ENCODE peak calls at places on chromosome 10, in five cellular contexts. One of them, this sample, is unnamed.

GRCh38 chr10:72375173-72375572 is 20.5 kb upstream of the DNAJB12 start:
- DNase-seq in B cell: no peak
- DNase-seq in OCI-LY7: no peak
- DNase-seq in AG04450: no peak
- DNase-seq in GM06990: no peak
- DNase-seq in this sample: no peak

GRCh38 chr10:68105820-68106219 is 3.5 kb upstream of the MYPN start:
- DNase-seq in B cell: no peak
- DNase-seq in OCI-LY7: no peak
- DNase-seq in AG04450: no peak
- DNase-seq in GM06990: no peak
- DNase-seq in this sample: no peak

GRCh38 chr10:44830022-44830421 is 81.1 kb upstream of the TMEM72 start:
- DNase-seq in B cell: peak; percentile 3
- DNase-seq in OCI-LY7: no peak
- DNase-seq in AG04450: peak; percentile 16
- DNase-seq in GM06990: no peak
- DNase-seq in this sample: no peak

GRCh38 chr10:86779267-86780017 is 23.0 kb downstream of the BMPR1A start:
- DNase-seq in B cell: no peak
- DNase-seq in OCI-LY7: no peak
- DNase-seq in AG04450: no peak
- DNase-seq in GM06990: no peak
- DNase-seq in this sample: no peak

GRCh38 chr10:3136336-3136735 is 36.2 kb downstream of the PITRM1 start:
- DNase-seq in B cell: peak; percentile 28
- DNase-seq in OCI-LY7: no peak
- DNase-seq in AG04450: no peak
- DNase-seq in GM06990: no peak
- DNase-seq in this sample: no peak

GRCh38 chr10:107653832-107654287 is 489.4 kb upstream of the SORCS1 start:
- DNase-seq in B cell: no peak
- DNase-seq in OCI-LY7: no peak
- DNase-seq in AG04450: no peak
- DNase-seq in GM06990: peak; percentile 16
- DNase-seq in this sample: peak; percentile 35

GRCh38 chr10:14329609-14330246 is 996 bp downstream of the FRMD4A start:
- DNase-seq in B cell: no peak
- DNase-seq in OCI-LY7: no peak
- DNase-seq in AG04450: no peak
- DNase-seq in GM06990: no peak
- DNase-seq in this sample: no peak

GRCh38 chr10:18607503-18607902 is 43.9 kb downstream of the NSUN6 start:
- DNase-seq in B cell: no peak
- DNase-seq in OCI-LY7: peak; percentile 4
- DNase-seq in AG04450: peak; percentile 49
- DNase-seq in GM06990: no peak
- DNase-seq in this sample: no peak

GRCh38 chr10:1653321-1653720 is 84.0 kb downstream of the ADARB2 start:
- DNase-seq in B cell: no peak
- DNase-seq in OCI-LY7: no peak
- DNase-seq in AG04450: no peak
- DNase-seq in GM06990: no peak
- DNase-seq in this sample: no peak

GRCh38 chr10:59793924-59794323 is 40.7 kb upstream of the MRLN start:
- DNase-seq in B cell: no peak
- DNase-seq in OCI-LY7: no peak
- DNase-seq in AG04450: no peak
- DNase-seq in GM06990: no peak
- DNase-seq in this sample: no peak

GRCh38 chr10:83076443-83076842 is 1062.9 kb upstream of the GHITM start:
- DNase-seq in B cell: no peak
- DNase-seq in OCI-LY7: no peak
- DNase-seq in AG04450: no peak
- DNase-seq in GM06990: no peak
- DNase-seq in this sample: no peak

GRCh38 chr10:102919237-102919959 is 1.3 kb downstream of the CNNM2 start:
- DNase-seq in B cell: no peak
- DNase-seq in OCI-LY7: no peak
- DNase-seq in AG04450: no peak
- DNase-seq in GM06990: peak; percentile 14
- DNase-seq in this sample: peak; percentile 15

GRCh38 chr10:43249962-43250624 is 16.8 kb downstream of the RASGEF1A start:
- DNase-seq in B cell: peak; percentile 35
- DNase-seq in OCI-LY7: no peak
- DNase-seq in AG04450: no peak
- DNase-seq in GM06990: no peak
- DNase-seq in this sample: no peak

GRCh38 chr10:72692897-72693598 is 1.1 kb downstream of the MCU start:
- DNase-seq in B cell: no peak
- DNase-seq in OCI-LY7: peak; percentile 45
- DNase-seq in AG04450: no peak
- DNase-seq in GM06990: no peak
- DNase-seq in this sample: no peak

GRCh38 chr10:125840955-125841354 is 17.6 kb downstream of the BCCIP start:
- DNase-seq in B cell: no peak
- DNase-seq in OCI-LY7: no peak
- DNase-seq in AG04450: no peak
- DNase-seq in GM06990: no peak
- DNase-seq in this sample: no peak

GRCh38 chr10:63375006-63375405 is 90.8 kb downstream of the JMJD1C start:
- DNase-seq in B cell: no peak
- DNase-seq in OCI-LY7: no peak
- DNase-seq in AG04450: no peak
- DNase-seq in GM06990: no peak
- DNase-seq in this sample: no peak

GRCh38 chr10:61364619-61365018 is 88.6 kb downstream of the TMEM26 start:
- DNase-seq in B cell: no peak
- DNase-seq in OCI-LY7: no peak
- DNase-seq in AG04450: no peak
- DNase-seq in GM06990: no peak
- DNase-seq in this sample: no peak

GRCh38 chr10:112335866-112336265 is 38.0 kb upstream of the ACSL5 start:
- DNase-seq in B cell: no peak
- DNase-seq in OCI-LY7: no peak
- DNase-seq in AG04450: no peak
- DNase-seq in GM06990: no peak
- DNase-seq in this sample: no peak

GRCh38 chr10:6009159-6009558 is 31.8 kb upstream of the IL15RA start:
- DNase-seq in B cell: no peak
- DNase-seq in OCI-LY7: no peak
- DNase-seq in AG04450: peak; percentile 32
- DNase-seq in GM06990: no peak
- DNase-seq in this sample: no peak

GRCh38 chr10:128025437-128025836 is 100.8 kb downstream of the MKI67 start:
- DNase-seq in B cell: no peak
- DNase-seq in OCI-LY7: no peak
- DNase-seq in AG04450: no peak
- DNase-seq in GM06990: no peak
- DNase-seq in this sample: no peak

GRCh38 chr10:56551037-56551436 is 190.0 kb upstream of the ZWINT start:
- DNase-seq in B cell: no peak
- DNase-seq in OCI-LY7: no peak
- DNase-seq in AG04450: no peak
- DNase-seq in GM06990: no peak
- DNase-seq in this sample: no peak

GRCh38 chr10:118708571-118708970 is 46.2 kb downstream of the CACUL1 start:
- DNase-seq in B cell: no peak
- DNase-seq in OCI-LY7: no peak
- DNase-seq in AG04450: no peak
- DNase-seq in GM06990: no peak
- DNase-seq in this sample: no peak

GRCh38 chr10:17144757-17145156 is 15.1 kb upstream of the CUBN start:
- DNase-seq in B cell: no peak
- DNase-seq in OCI-LY7: no peak
- DNase-seq in AG04450: no peak
- DNase-seq in GM06990: peak; percentile 18
- DNase-seq in this sample: no peak

GRCh38 chr10:123512881-123513822 is 153.0 kb upstream of the GPR26 start:
- DNase-seq in B cell: no peak
- DNase-seq in OCI-LY7: no peak
- DNase-seq in AG04450: no peak
- DNase-seq in GM06990: no peak
- DNase-seq in this sample: no peak

GRCh38 chr10:78977761-78978305 is 90.9 kb upstream of the ZMIZ1 start:
- DNase-seq in B cell: no peak
- DNase-seq in OCI-LY7: no peak
- DNase-seq in AG04450: no peak
- DNase-seq in GM06990: no peak
- DNase-seq in this sample: no peak

GRCh38 chr10:114869500-114869899 is 47.9 kb downstream of the FHIP2A start:
- DNase-seq in B cell: no peak
- DNase-seq in OCI-LY7: no peak
- DNase-seq in AG04450: no peak
- DNase-seq in GM06990: no peak
- DNase-seq in this sample: no peak

GRCh38 chr10:133261726-133262325 is 14.8 kb downstream of the ADAM8 start:
- DNase-seq in B cell: peak; percentile 90
- DNase-seq in OCI-LY7: peak; percentile 84
- DNase-seq in AG04450: no peak
- DNase-seq in GM06990: peak; percentile 77
- DNase-seq in this sample: peak; percentile 98

GRCh38 chr10:80443531-80443974 is 10.6 kb upstream of the TSPAN14 start:
- DNase-seq in B cell: no peak
- DNase-seq in OCI-LY7: peak; percentile 61
- DNase-seq in AG04450: no peak
- DNase-seq in GM06990: no peak
- DNase-seq in this sample: peak; percentile 50
- TF ChIP-seq CTCF in B cell: no peak
- TF ChIP-seq CTCF in OCI-LY7: peak; percentile 61
- TF ChIP-seq CTCF in AG04450: peak; percentile 35
- TF ChIP-seq CTCF in GM06990: peak; percentile 54
- TF ChIP-seq CTCF in this sample: no peak

DNA sequence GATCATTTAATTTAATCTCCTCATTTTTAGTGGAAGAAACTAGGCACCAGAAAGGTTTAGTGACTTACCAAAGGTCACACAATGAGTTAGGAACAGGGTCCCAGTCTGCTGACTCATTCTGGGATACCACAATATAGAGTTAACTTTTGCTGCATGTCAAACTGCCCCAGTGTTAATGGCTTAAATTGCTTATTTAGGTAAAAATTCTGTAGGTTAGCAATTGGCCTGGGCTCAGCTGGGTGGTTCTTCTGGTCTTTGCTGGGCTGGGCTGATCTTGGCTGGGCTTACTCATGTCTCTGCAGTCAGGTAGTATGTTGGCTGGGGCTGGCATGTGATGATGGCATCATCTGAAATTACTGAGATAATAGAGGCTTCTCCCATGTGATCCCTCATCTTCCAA is 111.6 kb downstream of the EMX2 start:
- DNase-seq in B cell: no peak
- DNase-seq in OCI-LY7: no peak
- DNase-seq in AG04450: no peak
- DNase-seq in GM06990: no peak
- DNase-seq in this sample: no peak
- TF ChIP-seq CTCF in B cell: no peak
- TF ChIP-seq CTCF in OCI-LY7: no peak
- TF ChIP-seq CTCF in AG04450: no peak
- TF ChIP-seq CTCF in GM06990: no peak
- TF ChIP-seq CTCF in this sample: no peak

GRCh38 chr10:34773617-34774261 is 41.4 kb downstream of the PARD3 start:
- DNase-seq in B cell: no peak
- DNase-seq in OCI-LY7: no peak
- DNase-seq in AG04450: no peak
- DNase-seq in GM06990: no peak
- DNase-seq in this sample: no peak

GRCh38 chr10:34771106-34771505 is 44.0 kb downstream of the PARD3 start:
- DNase-seq in B cell: no peak
- DNase-seq in OCI-LY7: no peak
- DNase-seq in AG04450: no peak
- DNase-seq in GM06990: no peak
- DNase-seq in this sample: no peak

GRCh38 chr10:34769941-34770340 is 45.2 kb downstream of the PARD3 start:
- DNase-seq in B cell: no peak
- DNase-seq in OCI-LY7: no peak
- DNase-seq in AG04450: no peak
- DNase-seq in GM06990: no peak
- DNase-seq in this sample: no peak

GRCh38 chr10:34776090-34776690 is 38.9 kb downstream of the PARD3 start:
- DNase-seq in B cell: no peak
- DNase-seq in OCI-LY7: no peak
- DNase-seq in AG04450: no peak
- DNase-seq in GM06990: no peak
- DNase-seq in this sample: no peak

GRCh38 chr10:34775044-34775637 is 40.0 kb downstream of the PARD3 start:
- DNase-seq in B cell: no peak
- DNase-seq in OCI-LY7: no peak
- DNase-seq in AG04450: no peak
- DNase-seq in GM06990: peak; percentile 34
- DNase-seq in this sample: no peak
- TF ChIP-seq CTCF in B cell: no peak
- TF ChIP-seq CTCF in OCI-LY7: no peak
- TF ChIP-seq CTCF in AG04450: no peak
- TF ChIP-seq CTCF in GM06990: no peak
- TF ChIP-seq CTCF in this sample: no peak

DNA sequence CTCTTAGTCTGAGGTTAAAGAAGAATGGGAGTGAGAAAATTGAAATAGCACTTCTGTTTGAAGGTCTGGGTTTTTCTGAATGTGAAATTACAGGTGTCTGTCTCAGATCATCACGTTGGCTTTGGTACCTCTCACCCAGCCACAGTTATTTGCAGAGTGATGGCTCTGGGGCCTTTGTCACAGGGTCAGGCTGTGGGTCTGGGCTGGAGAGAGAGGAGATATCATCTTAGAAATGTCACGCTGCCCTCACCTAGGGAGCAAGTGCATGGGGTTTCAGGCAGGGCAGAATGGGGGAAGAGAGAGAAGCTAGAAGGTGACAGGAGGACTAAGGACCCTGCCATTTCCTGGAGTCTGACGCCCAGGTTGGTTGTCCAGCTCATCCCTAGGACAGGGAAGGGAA is 127.2 kb downstream of the CFAP58 start:
- DNase-seq in B cell: no peak
- DNase-seq in OCI-LY7: no peak
- DNase-seq in AG04450: no peak
- DNase-seq in GM06990: no peak
- DNase-seq in this sample: no peak
- TF ChIP-seq CTCF in B cell: no peak
- TF ChIP-seq CTCF in OCI-LY7: no peak
- TF ChIP-seq CTCF in AG04450: no peak
- TF ChIP-seq CTCF in GM06990: no peak
- TF ChIP-seq CTCF in this sample: no peak

GRCh38 chr10:110459600-110459999 is 38.1 kb upstream of the DUSP5 start:
- DNase-seq in B cell: no peak
- DNase-seq in OCI-LY7: peak; percentile 63
- DNase-seq in AG04450: no peak
- DNase-seq in GM06990: no peak
- DNase-seq in this sample: no peak
- TF ChIP-seq CTCF in B cell: no peak
- TF ChIP-seq CTCF in OCI-LY7: peak; percentile 61
- TF ChIP-seq CTCF in AG04450: no peak
- TF ChIP-seq CTCF in GM06990: no peak
- TF ChIP-seq CTCF in this sample: no peak